ENCODE peak calls at places on chromosomes 6 and 20, in five cellular contexts. W, Z, I, U and D are unnamed samples.

GRCh38 chr20:63878855-63879254 is 13.8 kb downstream of the TPD52L2 start:
- DNase-seq in W (no peak), Z (no peak), I (no peak), U (no peak), D (no peak)

GRCh38 chr6:157240059-157240959 is 83.0 kb downstream of the TMEM242 start:
- DNase-seq in W (no peak), Z (peak), I (peak), U (no peak), D (no peak)

GRCh38 chr20:18252597-18253451 is 35.5 kb upstream of the ZNF133 start:
- DNase-seq in W (no peak), Z (no peak), I (no peak), U (no peak), D (no peak)

GRCh38 chr20:584375-585301 is 25.5 kb downstream of the TCF15 start:
- DNase-seq in W (peak), Z (no peak), I (no peak), U (no peak), D (no peak)

GRCh38 chr20:58102252-58102651 is 126.2 kb downstream of the ANKRD60 start:
- DNase-seq in W (no peak), Z (peak), I (no peak), U (no peak), D (no peak)

GRCh38 chr20:14984768-14985622 is 647.6 kb upstream of the FLRT3 start:
- DNase-seq in W (no peak), Z (no peak), I (peak), U (no peak), D (no peak)

GRCh38 chr6:159875194-159875593 is 15.6 kb upstream of the MAS1 start:
- DNase-seq in W (no peak), Z (no peak), I (no peak), U (peak), D (no peak)

GRCh38 chr6:54267798-54268197 is 40.4 kb upstream of the TINAG start:
- DNase-seq in W (no peak), Z (peak), I (peak), U (no peak), D (no peak)

GRCh38 chr20:2814587-2815051 is at the start of gene C20orf141:
- DNase-seq in W (no peak), Z (peak), I (peak), U (no peak), D (no peak)

GRCh38 chr6:30378290-30378937 is 33.5 kb downstream of the RPP21 start:
- DNase-seq in W (no peak), Z (no peak), I (no peak), U (no peak), D (no peak)

GRCh38 chr6:75424610-75425548 is 68.7 kb downstream of the FILIP1 start:
- DNase-seq in W (no peak), Z (no peak), I (no peak), U (no peak), D (no peak)

DNA sequence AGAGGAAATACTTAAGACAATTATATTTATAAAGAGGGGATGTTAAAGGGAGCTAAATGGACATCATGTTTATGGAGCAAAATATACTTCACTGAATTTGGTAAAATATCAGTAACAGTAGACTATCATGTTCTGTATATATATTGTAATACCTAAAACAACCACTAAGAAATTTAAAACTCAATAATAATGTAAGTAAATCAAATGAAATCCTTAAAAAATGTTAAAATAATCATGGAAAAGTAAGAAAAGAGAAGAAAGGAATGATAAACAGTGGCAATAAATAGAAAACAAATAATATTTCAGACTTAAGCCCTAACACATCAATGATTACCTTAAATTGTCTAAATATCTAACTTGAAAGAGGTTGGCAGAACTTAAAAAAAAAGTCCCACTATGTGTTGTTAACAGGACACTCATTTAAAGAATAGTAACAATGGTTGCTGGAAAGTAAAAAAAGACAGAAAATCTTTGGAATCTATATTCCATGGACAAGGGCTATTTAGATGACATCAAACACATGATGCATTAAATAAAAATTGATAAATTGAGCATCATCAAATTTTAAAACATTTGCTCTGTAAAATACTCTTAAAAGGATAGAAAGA is 842.2 kb upstream of the MAP3K7 start:
- DNase-seq in W (no peak), Z (no peak), I (no peak), U (no peak), D (no peak)
- TF ChIP-seq CTCF in W (no peak), Z (no peak), I (no peak), U (peak), D (peak)

GRCh38 chr6:164183556-164184123 is 769.1 kb downstream of the QKI start:
- DNase-seq in W (peak), Z (no peak), I (no peak), U (no peak), D (no peak)
- TF ChIP-seq CTCF in W (no peak), Z (no peak), I (no peak), U (no peak), D (no peak)

GRCh38 chr6:141548969-141549368 is 583.8 kb upstream of the GJE1 start:
- DNase-seq in W (no peak), Z (peak), I (no peak), U (no peak), D (no peak)

GRCh38 chr6:141552463-141552862 is 580.3 kb upstream of the GJE1 start:
- DNase-seq in W (peak), Z (peak), I (no peak), U (no peak), D (no peak)

GRCh38 chr6:141550471-141550870 is 582.3 kb upstream of the GJE1 start:
- DNase-seq in W (no peak), Z (no peak), I (no peak), U (no peak), D (no peak)

GRCh38 chr6:141551318-141551717 is 581.4 kb upstream of the GJE1 start:
- DNase-seq in W (no peak), Z (no peak), I (no peak), U (no peak), D (no peak)

DNA sequence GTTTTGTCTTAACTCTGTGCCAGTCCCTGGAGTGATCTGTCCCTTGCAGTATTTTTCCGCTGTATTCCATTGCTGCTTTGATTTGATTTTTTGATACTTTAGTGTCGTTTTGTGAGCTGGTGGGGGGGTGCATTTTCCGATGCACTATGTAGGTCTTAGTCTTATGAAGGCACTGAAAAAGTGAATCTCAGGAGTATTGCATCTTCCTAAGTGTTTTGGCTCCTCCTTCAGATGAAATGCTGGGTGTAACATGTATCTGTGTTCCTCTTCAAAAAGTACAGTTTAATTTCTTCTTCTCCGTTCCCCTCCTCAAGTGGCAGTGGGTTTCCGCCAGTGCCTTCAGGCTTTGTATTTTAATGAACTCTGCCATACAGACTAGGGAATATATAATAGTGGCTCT is 580.7 kb upstream of the GJE1 start:
- DNase-seq in W (no peak), Z (no peak), I (no peak), U (no peak), D (no peak)
- TF ChIP-seq CTCF in W (no peak), Z (no peak), I (no peak), U (no peak), D (no peak)

GRCh38 chr6:144581807-144582537 is 296.8 kb downstream of the UTRN start:
- DNase-seq in W (peak), Z (no peak), I (peak), U (peak), D (no peak)
- TF ChIP-seq CTCF in W (peak), Z (peak), I (peak), U (peak), D (no peak)